ENCODE peak calls at places on chromosome 16, in eight cellular contexts. One of them, this sample, is unnamed.

GRCh38 chr16:70253291-70254094 is 1.8 kb upstream of the EXOSC6 start:
- DNase-seq in neural progenitor cell: peak
- DNase-seq in heart right ventricle: peak
- DNase-seq in endothelial cell: peak
- DNase-seq in pancreas: no peak
- DNase-seq in suprapubic skin: no peak
- DNase-seq in IMR-90: peak
- DNase-seq in GM20000: peak
- DNase-seq in this sample: peak

GRCh38 chr16:82059161-82059982 is 24.3 kb downstream of the HSD17B2 start:
- DNase-seq in pancreas: no peak
- DNase-seq in endothelial cell: no peak
- DNase-seq in IMR-90: no peak
- DNase-seq in heart right ventricle: no peak
- DNase-seq in GM20000: no peak
- DNase-seq in suprapubic skin: no peak
- DNase-seq in neural progenitor cell: no peak
- DNase-seq in this sample: no peak

GRCh38 chr16:2905988-2906387 is 5.7 kb upstream of the FLYWCH1 start:
- DNase-seq in endothelial cell: no peak
- DNase-seq in heart right ventricle: no peak
- DNase-seq in IMR-90: no peak
- DNase-seq in neural progenitor cell: no peak
- DNase-seq in suprapubic skin: no peak
- DNase-seq in pancreas: no peak
- DNase-seq in GM20000: no peak
- DNase-seq in this sample: no peak

GRCh38 chr16:67284699-67285646 is 5.6 kb downstream of the PLEKHG4 start:
- DNase-seq in endothelial cell: peak
- DNase-seq in IMR-90: peak
- DNase-seq in heart right ventricle: peak
- DNase-seq in neural progenitor cell: peak
- DNase-seq in GM20000: no peak
- DNase-seq in suprapubic skin: no peak
- DNase-seq in pancreas: peak
- DNase-seq in this sample: peak

GRCh38 chr16:85082553-85083050 is 29.7 kb downstream of the CIBAR2 start:
- DNase-seq in heart right ventricle: no peak
- DNase-seq in GM20000: no peak
- DNase-seq in pancreas: no peak
- DNase-seq in suprapubic skin: no peak
- DNase-seq in IMR-90: no peak
- DNase-seq in endothelial cell: no peak
- DNase-seq in neural progenitor cell: peak
- DNase-seq in this sample: peak

GRCh38 chr16:71423865-71424264 is 18.0 kb downstream of the TLE7 start:
- DNase-seq in suprapubic skin: no peak
- DNase-seq in heart right ventricle: no peak
- DNase-seq in GM20000: no peak
- DNase-seq in IMR-90: no peak
- DNase-seq in neural progenitor cell: no peak
- DNase-seq in endothelial cell: no peak
- DNase-seq in pancreas: no peak
- DNase-seq in this sample: no peak

GRCh38 chr16:85390511-85391174 is 222.5 kb upstream of the GSE1 start:
- DNase-seq in neural progenitor cell: no peak
- DNase-seq in IMR-90: peak
- DNase-seq in suprapubic skin: peak
- DNase-seq in GM20000: no peak
- DNase-seq in endothelial cell: peak
- DNase-seq in pancreas: peak
- DNase-seq in heart right ventricle: peak
- DNase-seq in this sample: peak

GRCh38 chr16:79767597-79768280 is 167.2 kb upstream of the MAF start:
- DNase-seq in suprapubic skin: no peak
- DNase-seq in neural progenitor cell: peak
- DNase-seq in endothelial cell: no peak
- DNase-seq in IMR-90: no peak
- DNase-seq in GM20000: no peak
- DNase-seq in pancreas: peak
- DNase-seq in heart right ventricle: no peak
- DNase-seq in this sample: no peak

GRCh38 chr16:10992797-10993196 is 48.4 kb downstream of the CLEC16A start:
- DNase-seq in GM20000: no peak
- DNase-seq in pancreas: no peak
- DNase-seq in IMR-90: peak
- DNase-seq in suprapubic skin: no peak
- DNase-seq in neural progenitor cell: no peak
- DNase-seq in heart right ventricle: no peak
- DNase-seq in endothelial cell: no peak
- DNase-seq in this sample: no peak

GRCh38 chr16:86634290-86634689 is 55.9 kb downstream of the FOXL1 start:
- DNase-seq in IMR-90: peak
- DNase-seq in GM20000: no peak
- DNase-seq in pancreas: no peak
- DNase-seq in endothelial cell: no peak
- DNase-seq in heart right ventricle: no peak
- DNase-seq in suprapubic skin: no peak
- DNase-seq in neural progenitor cell: peak
- DNase-seq in this sample: no peak

GRCh38 chr16:66440970-66441369 is 13.9 kb downstream of the BEAN1 start:
- DNase-seq in pancreas: no peak
- DNase-seq in heart right ventricle: no peak
- DNase-seq in suprapubic skin: peak
- DNase-seq in endothelial cell: no peak
- DNase-seq in IMR-90: no peak
- DNase-seq in neural progenitor cell: no peak
- DNase-seq in GM20000: no peak
- DNase-seq in this sample: no peak

GRCh38 chr16:82535262-82535661 is 91.5 kb upstream of the CDH13 start:
- DNase-seq in IMR-90: no peak
- DNase-seq in endothelial cell: no peak
- DNase-seq in neural progenitor cell: no peak
- DNase-seq in suprapubic skin: no peak
- DNase-seq in pancreas: no peak
- DNase-seq in heart right ventricle: no peak
- DNase-seq in GM20000: no peak
- DNase-seq in this sample: no peak

GRCh38 chr16:48535831-48536599 is 74.0 kb downstream of the N4BP1 start:
- DNase-seq in GM20000: peak
- DNase-seq in neural progenitor cell: peak
- DNase-seq in IMR-90: peak
- DNase-seq in pancreas: peak
- DNase-seq in heart right ventricle: peak
- DNase-seq in endothelial cell: no peak
- DNase-seq in suprapubic skin: no peak
- DNase-seq in this sample: no peak

GRCh38 chr16:66150691-66151090 is 215.8 kb upstream of the CDH5 start:
- DNase-seq in GM20000: no peak
- DNase-seq in endothelial cell: no peak
- DNase-seq in heart right ventricle: no peak
- DNase-seq in suprapubic skin: no peak
- DNase-seq in pancreas: no peak
- DNase-seq in neural progenitor cell: no peak
- DNase-seq in IMR-90: peak
- DNase-seq in this sample: no peak

GRCh38 chr16:3012246-3012645 is 477 bp upstream of the CLDN9 start:
- DNase-seq in pancreas: no peak
- DNase-seq in IMR-90: no peak
- DNase-seq in endothelial cell: no peak
- DNase-seq in heart right ventricle: no peak
- DNase-seq in GM20000: no peak
- DNase-seq in neural progenitor cell: peak
- DNase-seq in suprapubic skin: no peak
- DNase-seq in this sample: peak

DNA sequence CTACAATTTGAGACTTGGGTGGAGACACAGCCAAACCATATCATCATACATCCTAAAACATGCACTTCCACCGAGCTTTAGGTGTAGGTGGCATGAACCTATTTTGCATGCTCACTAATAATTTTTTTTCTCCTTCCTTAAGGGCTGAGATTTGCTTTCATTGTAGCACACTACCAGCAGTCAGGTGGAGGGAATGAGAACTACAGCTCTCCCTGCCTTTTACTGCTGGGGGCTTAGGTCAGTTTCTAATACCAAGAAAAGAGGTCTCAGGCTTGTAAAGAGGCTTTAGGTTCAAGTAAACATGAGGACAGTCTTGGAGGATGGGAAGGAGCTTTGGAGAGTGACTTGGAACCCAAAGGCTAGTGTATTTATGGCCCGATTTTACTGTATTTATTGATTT is 22.0 kb downstream of the CFAP20 start:
- DNase-seq in endothelial cell: no peak
- DNase-seq in GM20000: no peak
- DNase-seq in suprapubic skin: no peak
- DNase-seq in IMR-90: no peak
- DNase-seq in pancreas: no peak
- DNase-seq in neural progenitor cell: no peak
- DNase-seq in heart right ventricle: no peak
- DNase-seq in this sample: no peak
- TF ChIP-seq CTCF in endothelial cell: no peak
- TF ChIP-seq CTCF in GM20000: no peak
- TF ChIP-seq CTCF in suprapubic skin: no peak
- TF ChIP-seq CTCF in IMR-90: no peak
- TF ChIP-seq CTCF in pancreas: no peak
- TF ChIP-seq CTCF in neural progenitor cell: no peak
- TF ChIP-seq CTCF in heart right ventricle: no peak
- TF ChIP-seq CTCF in this sample: no peak

GRCh38 chr16:57723170-57723569 is 12.4 kb upstream of the KATNB1 start:
- DNase-seq in pancreas: no peak
- DNase-seq in endothelial cell: peak
- DNase-seq in heart right ventricle: no peak
- DNase-seq in GM20000: no peak
- DNase-seq in IMR-90: no peak
- DNase-seq in neural progenitor cell: peak
- DNase-seq in suprapubic skin: no peak
- DNase-seq in this sample: peak
- TF ChIP-seq CTCF in pancreas: no peak
- TF ChIP-seq CTCF in endothelial cell: peak
- TF ChIP-seq CTCF in heart right ventricle: peak
- TF ChIP-seq CTCF in GM20000: no peak
- TF ChIP-seq CTCF in IMR-90: peak
- TF ChIP-seq CTCF in neural progenitor cell: peak
- TF ChIP-seq CTCF in suprapubic skin: no peak
- TF ChIP-seq CTCF in this sample: peak

DNA sequence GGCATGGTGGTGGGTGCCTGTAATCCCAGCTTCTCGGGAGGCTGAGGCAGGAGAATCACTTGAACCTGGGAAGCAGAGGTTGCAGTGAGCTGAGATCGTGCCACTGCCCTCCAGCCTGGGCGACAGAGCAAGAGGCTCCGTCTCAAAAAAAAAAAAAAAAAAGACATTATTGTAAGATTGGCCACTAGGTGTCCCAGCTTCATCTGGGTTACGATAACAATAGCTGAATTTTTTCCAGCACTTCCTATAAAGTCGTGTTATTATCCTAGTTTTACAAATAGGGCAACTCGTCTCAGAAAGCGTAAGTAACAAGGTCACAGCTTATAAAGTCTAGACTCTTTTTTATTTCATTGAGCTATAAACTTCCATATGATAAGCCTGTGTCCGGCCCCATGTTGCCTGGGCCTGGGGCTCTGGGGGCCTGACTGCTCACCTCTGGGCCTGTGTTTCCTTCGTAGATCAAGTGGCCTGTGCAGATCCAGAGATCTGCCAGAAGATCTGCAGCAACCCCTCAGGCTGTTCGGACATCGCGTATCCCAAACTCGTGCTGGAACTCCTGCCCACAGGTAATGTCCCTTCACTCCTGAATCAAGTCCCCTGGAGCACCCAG is 60.5 kb downstream of the SLC5A11 start:
- DNase-seq in pancreas: no peak
- DNase-seq in IMR-90: peak
- DNase-seq in suprapubic skin: no peak
- DNase-seq in GM20000: no peak
- DNase-seq in endothelial cell: no peak
- DNase-seq in heart right ventricle: no peak
- DNase-seq in neural progenitor cell: no peak
- DNase-seq in this sample: no peak
- TF ChIP-seq CTCF in pancreas: peak
- TF ChIP-seq CTCF in IMR-90: peak
- TF ChIP-seq CTCF in suprapubic skin: no peak
- TF ChIP-seq CTCF in GM20000: no peak
- TF ChIP-seq CTCF in endothelial cell: peak
- TF ChIP-seq CTCF in heart right ventricle: peak
- TF ChIP-seq CTCF in neural progenitor cell: peak
- TF ChIP-seq CTCF in this sample: peak

GRCh38 chr16:1530349-1530882 is 3.0 kb upstream of the TMEM204 start:
- DNase-seq in heart right ventricle: no peak
- DNase-seq in suprapubic skin: no peak
- DNase-seq in neural progenitor cell: no peak
- DNase-seq in endothelial cell: no peak
- DNase-seq in GM20000: no peak
- DNase-seq in IMR-90: no peak
- DNase-seq in pancreas: no peak
- DNase-seq in this sample: no peak

GRCh38 chr16:1532771-1533170 is 695 bp upstream of the TMEM204 start:
- DNase-seq in pancreas: no peak
- DNase-seq in endothelial cell: no peak
- DNase-seq in neural progenitor cell: no peak
- DNase-seq in suprapubic skin: no peak
- DNase-seq in IMR-90: no peak
- DNase-seq in heart right ventricle: no peak
- DNase-seq in GM20000: no peak
- DNase-seq in this sample: no peak

GRCh38 chr16:1532081-1532760 is 1.2 kb upstream of the TMEM204 start:
- DNase-seq in suprapubic skin: no peak
- DNase-seq in neural progenitor cell: no peak
- DNase-seq in GM20000: peak
- DNase-seq in endothelial cell: no peak
- DNase-seq in pancreas: no peak
- DNase-seq in IMR-90: no peak
- DNase-seq in heart right ventricle: peak
- DNase-seq in this sample: no peak

GRCh38 chr16:1531638-1531910 is 1.9 kb upstream of the TMEM204 start:
- DNase-seq in suprapubic skin: no peak
- DNase-seq in pancreas: no peak
- DNase-seq in endothelial cell: no peak
- DNase-seq in heart right ventricle: no peak
- DNase-seq in GM20000: no peak
- DNase-seq in IMR-90: no peak
- DNase-seq in neural progenitor cell: no peak
- DNase-seq in this sample: no peak

DNA sequence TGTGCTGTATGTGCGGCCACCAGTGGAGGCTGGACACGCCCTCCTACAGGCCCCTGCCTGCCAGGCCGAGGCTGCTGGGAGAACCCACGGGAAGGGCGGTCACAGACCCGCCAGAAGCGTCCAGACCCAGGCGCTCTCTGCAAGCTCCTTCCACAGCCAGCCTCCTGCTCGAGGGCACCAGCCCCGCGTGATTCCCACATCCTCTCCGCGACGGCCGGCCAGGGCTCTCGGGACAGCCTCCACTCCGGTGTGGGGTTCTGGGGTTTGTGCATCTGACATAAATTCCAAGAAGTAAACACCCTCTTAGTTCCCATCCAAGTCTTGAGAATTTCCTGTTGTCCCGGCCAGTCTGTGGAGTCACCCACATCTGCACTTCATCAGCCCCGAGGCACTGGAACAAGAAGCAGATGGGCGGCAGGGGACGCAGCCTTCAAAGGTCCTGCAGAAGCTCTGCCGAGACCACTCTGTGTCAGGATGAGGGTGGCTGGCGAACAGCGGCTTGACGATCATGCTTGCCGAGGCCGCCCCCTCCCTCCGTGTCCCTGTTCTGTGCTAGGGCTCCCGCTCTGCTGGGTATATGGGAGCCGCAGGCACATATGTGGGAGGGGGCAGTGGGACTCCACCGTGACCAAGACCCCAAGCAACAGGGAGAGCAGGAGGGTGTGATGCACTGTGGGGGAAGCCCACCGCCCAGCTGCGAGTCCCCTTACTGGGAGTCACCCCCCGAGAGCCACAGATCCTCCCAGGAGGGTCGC is 2.4 kb upstream of the TMEM204 start:
- DNase-seq in pancreas: no peak
- DNase-seq in GM20000: peak
- DNase-seq in suprapubic skin: peak
- DNase-seq in IMR-90: peak
- DNase-seq in endothelial cell: no peak
- DNase-seq in neural progenitor cell: no peak
- DNase-seq in heart right ventricle: peak
- DNase-seq in this sample: no peak
- TF ChIP-seq CTCF in pancreas: no peak
- TF ChIP-seq CTCF in GM20000: no peak
- TF ChIP-seq CTCF in suprapubic skin: no peak
- TF ChIP-seq CTCF in IMR-90: no peak
- TF ChIP-seq CTCF in endothelial cell: no peak
- TF ChIP-seq CTCF in neural progenitor cell: no peak
- TF ChIP-seq CTCF in heart right ventricle: peak
- TF ChIP-seq CTCF in this sample: no peak

This sample was measured in glutamatergic neuron.